ENCODE peak calls at places on chromosomes 4 and X, in five cellular contexts. U, J, M, Q and V are unnamed samples.

GRCh38 chrX:16719334-16720084 is at the start of gene SYAP1:
- DNase-seq in U (peak; percentile 91), J (peak; percentile 80), M (peak; percentile 96), Q (peak; percentile 92), V (peak; percentile 88)

GRCh38 chrX:41921492-41922124 is 1.7 kb downstream of the CASK start:
- DNase-seq in U (no peak), J (no peak), M (peak; percentile 19), Q (no peak), V (peak; percentile 13)

GRCh38 chr4:16199132-16199531 is 27.1 kb downstream of the TAPT1 start:
- DNase-seq in U (no peak), J (no peak), M (peak; percentile 24), Q (no peak), V (peak; percentile 21)

GRCh38 chr4:8383451-8384160 is 56.9 kb downstream of the ACOX3 start:
- DNase-seq in U (no peak), J (no peak), M (peak; percentile 49), Q (no peak), V (peak; percentile 39)

GRCh38 chrX:21412029-21412428 is 37.8 kb downstream of the CNKSR2 start:
- DNase-seq in U (no peak), J (no peak), M (no peak), Q (no peak), V (no peak)

GRCh38 chrX:95675794-95676193 is 1008.8 kb upstream of the DIAPH2 start:
- DNase-seq in U (no peak), J (no peak), M (no peak), Q (no peak), V (no peak)

GRCh38 chrX:150094375-150094774 is 156.1 kb upstream of the EOLA2 start:
- DNase-seq in U (no peak), J (no peak), M (peak; percentile 14), Q (no peak), V (peak; percentile 26)

GRCh38 chr4:81142744-81143143 is 72.3 kb downstream of the PRKG2 start:
- DNase-seq in U (no peak), J (no peak), M (peak; percentile 56), Q (no peak), V (peak; percentile 64)

GRCh38 chr4:177480796-177481195 is 38.6 kb upstream of the AGA start:
- DNase-seq in U (no peak), J (no peak), M (no peak), Q (no peak), V (no peak)

GRCh38 chr4:110073045-110073845 is 125.2 kb downstream of the ELOVL6 start:
- DNase-seq in U (no peak), J (no peak), M (no peak), Q (no peak), V (no peak)

GRCh38 chr4:187604984-187605383 is 390.6 kb upstream of the ZFP42 start:
- DNase-seq in U (no peak), J (no peak), M (no peak), Q (no peak), V (no peak)

GRCh38 chr4:119693127-119693526 is 64.5 kb upstream of the PDE5A start:
- DNase-seq in U (no peak), J (no peak), M (peak; percentile 6), Q (no peak), V (peak; percentile 13)

GRCh38 chr4:47538516-47538915 is 53.4 kb downstream of the ATP10D start:
- DNase-seq in U (no peak), J (no peak), M (no peak), Q (no peak), V (peak; percentile 20)

GRCh38 chrX:14899607-14900006 is 26.4 kb downstream of the MOSPD2 start:
- DNase-seq in U (no peak), J (no peak), M (peak; percentile 26), Q (no peak), V (peak; percentile 19)

GRCh38 chr4:152539556-152540292 is 3.8 kb upstream of the FBXW7 start:
- DNase-seq in U (no peak), J (no peak), M (no peak), Q (no peak), V (no peak)

GRCh38 chrX:69968956-69969355 is 80.8 kb downstream of the AWAT2 start:
- DNase-seq in U (no peak), J (no peak), M (no peak), Q (no peak), V (no peak)

GRCh38 chr4:122762520-122762919 is 30.0 kb downstream of the BBS12 start:
- DNase-seq in U (no peak), J (no peak), M (no peak), Q (no peak), V (no peak)

GRCh38 chr4:94877973-94878372 is 120.2 kb downstream of the BMPR1B start:
- DNase-seq in U (no peak), J (no peak), M (peak; percentile 35), Q (no peak), V (peak; percentile 37)

GRCh38 chr4:94441838-94442237 is 9.9 kb upstream of the PDLIM5 start:
- DNase-seq in U (no peak), J (no peak), M (no peak), Q (no peak), V (no peak)

GRCh38 chr4:147648656-147649055 is 31.5 kb downstream of the TMEM184C start:
- DNase-seq in U (no peak), J (no peak), M (no peak), Q (no peak), V (no peak)

GRCh38 chr4:74640111-74640903 is 154.0 kb downstream of the BTC start:
- DNase-seq in U (no peak), J (no peak), M (no peak), Q (no peak), V (no peak)

GRCh38 chr4:113436360-113436759 is 325.2 kb downstream of the CAMK2D start:
- DNase-seq in U (no peak), J (no peak), M (peak; percentile 58), Q (no peak), V (peak; percentile 54)

GRCh38 chr4:77418333-77418732 is 187.3 kb upstream of the CXCL13 start:
- DNase-seq in U (no peak), J (no peak), M (peak; percentile 10), Q (peak; percentile 23), V (no peak)

GRCh38 chrX:95505721-95506120 is 1178.9 kb upstream of the DIAPH2 start:
- DNase-seq in U (no peak), J (no peak), M (no peak), Q (no peak), V (no peak)

GRCh38 chr4:181162266-181163063 is 1080.7 kb upstream of the TENM3 start:
- DNase-seq in U (no peak), J (no peak), M (no peak), Q (no peak), V (no peak)

GRCh38 chr4:116752027-116752426 is 333.3 kb downstream of the TRAM1L1 start:
- DNase-seq in U (no peak), J (no peak), M (no peak), Q (no peak), V (no peak)

GRCh38 chr4:147582386-147583077 is 34.7 kb upstream of the TMEM184C start:
- DNase-seq in U (no peak), J (no peak), M (no peak), Q (no peak), V (no peak)

GRCh38 chr4:82611982-82612381 is 50.2 kb upstream of the TMEM150C start:
- DNase-seq in U (no peak), J (no peak), M (no peak), Q (no peak), V (no peak)

GRCh38 chr4:187158003-187158402 is 434.3 kb upstream of the FAT1 start:
- DNase-seq in U (no peak), J (no peak), M (no peak), Q (no peak), V (no peak)

GRCh38 chr4:76881375-76881774 is 16.6 kb downstream of the SOWAHB start:
- DNase-seq in U (no peak), J (no peak), M (no peak), Q (no peak), V (no peak)

GRCh38 chrX:143095311-143095710 is 69.6 kb downstream of the SPANXN4 start:
- DNase-seq in U (no peak), J (no peak), M (no peak), Q (no peak), V (no peak)

GRCh38 chr4:15020502-15021286 is 18.4 kb downstream of the CPEB2 start:
- DNase-seq in U (no peak), J (no peak), M (no peak), Q (no peak), V (no peak)